ENCODE peak calls at places on chromosomes 1 and 21, in five cellular contexts. C is tibial nerve, N is neural progenitor cell, Y is heart left ventricle, D is mucosa of descending colon. S is an unnamed sample. For H3K4me1, the result is how much of the 10 kb centered on the place peaks cover.

GRCh38 chr1:225866061-225866844 is 15.9 kb downstream of the TMEM63A start:
- DNase-seq in C (no peak), N (no peak), Y (no peak), D (no peak), S (no peak)

GRCh38 chr1:107926436-107927080 is 38.4 kb downstream of the VAV3 start:
- DNase-seq in C (no peak), N (no peak), Y (no peak), D (no peak), S (no peak)

GRCh38 chr21:41823166-41823565 is 56.0 kb downstream of the PRDM15 start:
- DNase-seq in C (no peak), N (no peak), Y (peak), D (no peak), S (no peak)

GRCh38 chr1:179081696-179082307 is at the start of gene TOR3A:
- DNase-seq in C (peak), N (peak), Y (peak), D (peak), S (peak)

GRCh38 chr1:26771643-26772321 is 16.0 kb upstream of the PIGV start:
- DNase-seq in C (no peak), N (no peak), Y (no peak), D (no peak), S (peak)

GRCh38 chr1:94130851-94131595 is 10.1 kb upstream of the ABCA4 start:
- DNase-seq in C (no peak), N (no peak), Y (no peak), D (no peak), S (no peak)

GRCh38 chr1:171142081-171142450 is 43.0 kb upstream of the FMO2 start:
- DNase-seq in C (peak), N (no peak), Y (peak), D (peak), S (peak)

GRCh38 chr1:47650205-47650604 is 212.4 kb downstream of the FOXD2 start:
- DNase-seq in C (no peak), N (no peak), Y (peak), D (peak), S (no peak)

GRCh38 chr1:65420590-65421340 is at the start of the genes LEPR and LEPROT:
- DNase-seq in C (no peak), N (peak), Y (no peak), D (no peak), S (no peak)

GRCh38 chr1:179550753-179551682 is 24.7 kb downstream of the NPHS2 start:
- DNase-seq in C (no peak), N (no peak), Y (no peak), D (no peak), S (no peak)

GRCh38 chr1:39539252-39539790 is 37.3 kb downstream of the PABPC4 start:
- DNase-seq in C (peak), N (peak), Y (no peak), D (peak), S (peak)

GRCh38 chr1:12549460-12550349 is 68.3 kb downstream of the DHRS3 start:
- DNase-seq in C (peak), N (peak), Y (peak), D (peak), S (peak)

GRCh38 chr21:35521293-35521692 is 472.2 kb upstream of the RUNX1 start:
- DNase-seq in C (no peak), N (peak), Y (no peak), D (no peak), S (no peak)

GRCh38 chr1:17274186-17275170 is 25.6 kb downstream of the PADI3 start:
- DNase-seq in C (no peak), N (peak), Y (no peak), D (peak), S (no peak)

GRCh38 chr21:23014021-23014420 is 2015.8 kb downstream of the NCAM2 start:
- DNase-seq in C (no peak), N (no peak), Y (no peak), D (no peak), S (no peak)

GRCh38 chr21:37045139-37045538 is 27.7 kb downstream of the PIGP start:
- DNase-seq in C (no peak), N (no peak), Y (no peak), D (no peak), S (no peak)

GRCh38 chr1:227942716-227943261 is 4.9 kb downstream of the WNT9A start:
- DNase-seq in C (peak), N (no peak), Y (no peak), D (no peak), S (peak)

GRCh38 chr1:78651247-78651646 is 1.6 kb downstream of the IFI44 start:
- DNase-seq in C (no peak), N (no peak), Y (no peak), D (peak), S (no peak)

GRCh38 chr1:109877320-109877771 is 33.3 kb upstream of the CSF1 start:
- DNase-seq in C (peak), N (peak), Y (peak), D (peak), S (peak)

GRCh38 chr1:39288735-39289465 is 84.4 kb downstream of the MACF1 start:
- DNase-seq in C (no peak), N (no peak), Y (no peak), D (no peak), S (no peak)

GRCh38 chr1:226798427-226799411 is 59.6 kb upstream of the ITPKB start:
- DNase-seq in C (no peak), N (no peak), Y (no peak), D (peak), S (no peak)

GRCh38 chr1:222712253-222713090 is at the start of the genes AIDA and BROX:
- DNase-seq in C (peak), N (peak), Y (peak), D (peak), S (peak)

GRCh38 chr1:150512846-150513245 is 2.7 kb upstream of the FALEC start:
- DNase-seq in C (no peak), N (no peak), Y (no peak), D (no peak), S (no peak)

GRCh38 chr1:244414543-244414942 is 37.2 kb downstream of the ADSS2 start:
- DNase-seq in C (no peak), N (peak), Y (no peak), D (no peak), S (no peak)

GRCh38 chr1:224565186-224565585 is 50.9 kb upstream of the CNIH3 start:
- DNase-seq in C (no peak), N (no peak), Y (no peak), D (no peak), S (no peak)

GRCh38 chr21:39775816-39776215 is 30.8 kb downstream of the IGSF5 start:
- DNase-seq in C (no peak), N (no peak), Y (no peak), D (no peak), S (no peak)

GRCh38 chr1:23210351-23210785 is 6.9 kb downstream of the HTR1D start:
- DNase-seq in C (no peak), N (peak), Y (no peak), D (no peak), S (no peak)

GRCh38 chr1:87744056-87744455 is 415.4 kb downstream of the LMO4 start:
- DNase-seq in C (no peak), N (no peak), Y (no peak), D (no peak), S (no peak)

GRCh38 chr1:101509370-101509769 is 272.6 kb downstream of the S1PR1 start:
- DNase-seq in C (no peak), N (no peak), Y (no peak), D (peak), S (no peak)

GRCh38 chr1:246569248-246570238 is 3.3 kb downstream of the CNST start:
- DNase-seq in C (no peak), N (no peak), Y (no peak), D (peak), S (no peak)

GRCh38 chr1:212606734-212607205 is 1.8 kb upstream of the ATF3 start:
- DNase-seq in C (peak), N (peak), Y (peak), D (peak), S (peak)

GRCh38 chr1:223271085-223271781 is 92.7 kb downstream of the SUSD4 start:
- DNase-seq in C (no peak), N (no peak), Y (no peak), D (peak), S (no peak)

GRCh38 chr1:71650126-71650525 is 569.3 kb upstream of the ZRANB2 start:
- DNase-seq in C (no peak), N (no peak), Y (no peak), D (no peak), S (no peak)

GRCh38 chr1:48688102-48688760 is 88.5 kb downstream of the BEND5 start:
- DNase-seq in C (no peak), N (peak), Y (no peak), D (no peak), S (no peak)

GRCh38 chr1:27868556-27868931 is 3.8 kb upstream of the THEMIS2 start:
- DNase-seq in C (no peak), N (no peak), Y (no peak), D (no peak), S (no peak)

GRCh38 chr1:10830961-10831669 is 34.7 kb upstream of the CASZ1 start:
- DNase-seq in C (no peak), N (no peak), Y (no peak), D (no peak), S (no peak)

GRCh38 chr1:61184714-61185106 is 102.3 kb downstream of the NFIA start:
- DNase-seq in C (no peak), N (no peak), Y (no peak), D (no peak), S (no peak)

DNA sequence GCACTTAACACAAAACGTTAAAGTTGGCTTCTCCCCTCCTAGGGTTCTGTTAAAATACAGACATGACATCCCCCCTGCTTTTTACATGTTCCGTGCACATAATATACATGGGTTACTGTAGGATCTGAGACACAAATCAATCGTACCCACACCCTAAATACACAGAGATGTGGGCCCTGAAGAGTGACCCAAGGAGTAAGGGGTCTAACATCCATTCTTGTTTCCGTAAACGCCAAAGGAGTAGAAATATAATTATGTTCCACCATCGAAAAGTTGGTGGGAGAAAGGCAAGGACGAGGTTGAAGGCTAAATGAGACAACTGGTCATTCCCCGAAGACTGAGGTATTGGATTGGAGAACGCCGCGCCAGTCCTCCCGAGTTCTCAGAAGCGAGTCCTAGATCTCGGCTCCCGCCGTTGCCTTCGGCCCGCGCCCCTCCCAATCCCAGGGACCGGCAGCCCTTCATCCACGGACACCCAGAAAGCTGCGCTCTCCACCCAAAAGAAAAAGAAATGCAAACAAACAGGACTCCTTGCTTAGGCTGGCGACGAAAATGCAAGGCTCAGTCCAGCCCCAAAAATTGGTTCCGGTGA is 1.2 kb downstream of the TBX15 start:
- DNase-seq in C (no peak), N (no peak), Y (no peak), D (no peak), S (no peak)
- H3K4me3 ChIP-seq in C (peak), N (peak), Y (peak), D (no peak), S (peak)

DNA sequence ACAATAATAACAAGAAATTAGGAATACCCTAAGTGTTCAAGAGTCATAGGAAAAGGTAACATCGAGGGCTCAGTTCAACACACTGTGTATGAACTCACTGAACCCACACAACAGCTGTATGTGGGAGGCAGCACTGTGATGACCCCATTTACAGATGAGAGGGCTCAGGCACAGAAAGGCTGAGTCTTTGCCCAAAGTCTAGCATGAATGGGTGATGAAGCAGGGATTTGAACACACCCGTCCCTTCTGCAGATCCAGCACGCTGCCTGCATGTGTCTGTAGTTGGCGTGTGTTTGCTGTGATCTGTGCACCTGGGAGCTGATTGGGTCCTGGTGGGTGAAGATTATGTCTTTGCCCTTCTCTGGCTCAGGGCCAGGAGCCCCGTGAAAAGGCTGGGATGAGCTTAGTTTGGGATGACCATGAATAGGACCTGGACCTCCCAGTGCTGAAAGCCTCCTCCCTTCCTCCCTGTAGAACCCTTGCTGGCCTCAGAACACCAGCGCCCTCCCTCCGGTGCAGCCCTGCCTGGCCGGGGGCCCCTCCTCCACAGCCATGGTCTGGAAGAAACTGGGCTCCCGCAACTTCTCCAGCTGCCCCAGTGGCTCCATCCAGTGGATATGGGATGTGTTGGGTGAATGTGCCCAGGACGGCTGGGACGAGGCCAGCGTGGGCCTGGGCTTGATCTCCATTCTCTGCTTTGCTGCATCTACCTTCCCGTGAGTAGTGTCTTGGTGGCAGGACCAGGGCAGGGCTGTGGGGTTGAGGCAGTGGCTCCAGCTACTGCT is 5.2 kb downstream of the SLC66A1 start:
- DNase-seq in C (no peak), N (peak), Y (peak), D (no peak), S (no peak)
- TF ChIP-seq CTCF in C (no peak), N (peak), Y (no peak), D (no peak), S (no peak)

DNA sequence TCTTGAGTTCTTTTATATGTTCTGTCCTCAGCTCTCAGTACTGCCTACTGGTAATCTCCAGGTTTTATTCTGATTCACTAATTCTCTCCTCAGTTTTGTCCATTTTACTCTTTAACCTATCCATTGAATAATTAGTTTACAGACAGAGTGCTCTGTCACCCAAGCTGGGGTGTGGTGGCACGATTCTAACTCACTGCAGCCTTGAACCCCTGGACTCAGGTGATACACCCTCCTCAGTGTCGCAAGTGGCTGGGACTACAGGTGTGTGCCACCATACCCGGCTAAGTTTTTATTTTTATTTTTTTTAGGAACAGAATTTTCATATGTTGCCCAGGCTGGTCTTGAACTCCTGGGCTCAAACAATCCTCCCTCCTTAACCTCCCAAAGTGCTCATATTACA is 14.0 kb downstream of the RAB4A start:
- DNase-seq in C (no peak), N (no peak), Y (no peak), D (no peak), S (no peak)
- H3K4me1 ChIP-seq in C (under half), N (under half), Y (under half), D (under half), S (under half)

GRCh38 chr1:143661418-143662120 is 310.2 kb downstream of the FAM72C start:
- DNase-seq in C (no peak), N (no peak), Y (no peak), D (no peak), S (no peak)
- H3K4me3 ChIP-seq in C (no peak), N (no peak), Y (peak), D (no peak), S (no peak)

S was measured in uterus.